ENCODE peak calls at places on chromosome 20, in ten cellular contexts. T is mucosa of descending colon; P is bronchial epithelial cell; E is CD8-positive, alpha-beta T cell; J is fibroblast of the aortic adventitia; I is epithelial cell of esophagus; F is lower leg skin; Z is GM12878; G is OCI-LY7; D is heart right ventricle. H is an unnamed sample.

GRCh38 chr20:16472045-16472872 is 101.0 kb downstream of the KIF16B start:
- DNase-seq in P (peak), G (no peak), Z (no peak), T (no peak), J (peak), D (no peak), I (peak), F (no peak), E (no peak), H (no peak)

GRCh38 chr20:57710841-57711240 is 1.0 kb upstream of the PMEPA1 start:
- DNase-seq in J (no peak), P (no peak), Z (no peak), I (no peak), T (no peak), G (no peak), F (no peak), D (no peak), E (no peak), H (no peak)

GRCh38 chr20:53091789-53092188 is 119.6 kb downstream of the TSHZ2 start:
- DNase-seq in J (no peak), P (no peak), E (no peak), F (no peak), Z (no peak), G (no peak), T (no peak), I (no peak), D (no peak), H (no peak)

GRCh38 chr20:22679197-22679596 is 94.8 kb upstream of the FOXA2 start:
- DNase-seq in J (no peak), D (no peak), E (no peak), F (no peak), I (no peak), Z (no peak), T (no peak), G (no peak), P (no peak), H (no peak)

GRCh38 chr20:10823585-10823984 is 149.8 kb upstream of the JAG1 start:
- DNase-seq in T (no peak), J (no peak), D (no peak), F (no peak), E (no peak), I (no peak), P (no peak), Z (no peak), G (no peak), H (no peak)

GRCh38 chr20:10924628-10925266 is 250.9 kb upstream of the JAG1 start:
- DNase-seq in T (no peak), P (peak), D (no peak), G (no peak), J (peak), Z (no peak), I (peak), E (no peak), F (no peak), H (no peak)

GRCh38 chr20:25623225-25623735 is 534 bp downstream of the NANP start:
- DNase-seq in P (no peak), E (peak), J (no peak), F (no peak), Z (peak), D (peak), G (peak), I (no peak), T (peak), H (no peak)

GRCh38 chr20:40276291-40276690 is 412.7 kb downstream of the MAFB start:
- DNase-seq in E (no peak), I (no peak), Z (no peak), D (peak), T (no peak), G (no peak), J (peak), P (no peak), F (peak), H (no peak)

GRCh38 chr20:24318569-24319352 is 150.7 kb upstream of the SYNDIG1 start:
- DNase-seq in E (no peak), G (no peak), D (no peak), T (no peak), J (no peak), I (peak), Z (no peak), P (no peak), F (no peak), H (no peak)

GRCh38 chr20:49612127-49612738 is 44.3 kb upstream of the PTGIS start:
- DNase-seq in E (no peak), P (no peak), Z (no peak), D (peak), I (no peak), T (no peak), J (no peak), F (no peak), G (no peak), H (no peak)

GRCh38 chr20:14992961-14993360 is 655.5 kb upstream of the FLRT3 start:
- DNase-seq in T (no peak), J (peak), D (no peak), P (peak), Z (no peak), I (no peak), F (no peak), G (no peak), E (no peak), H (no peak)

GRCh38 chr20:63740070-63740500 is 509 bp downstream of the SLC2A4RG start:
- DNase-seq in P (no peak), F (no peak), G (peak), I (peak), D (peak), E (peak), Z (no peak), J (peak), T (peak), H (no peak)

GRCh38 chr20:35122787-35123405 is 24.2 kb downstream of the EDEM2 start:
- DNase-seq in I (no peak), G (no peak), J (no peak), Z (no peak), E (no peak), T (no peak), P (no peak), D (no peak), F (no peak), H (no peak)

GRCh38 chr20:12130781-12131180 is 213.1 kb downstream of the BTBD3 start:
- DNase-seq in G (no peak), I (no peak), J (peak), D (no peak), P (no peak), T (no peak), F (no peak), Z (no peak), E (no peak), H (no peak)

GRCh38 chr20:58719258-58719657 is 26.7 kb downstream of the NPEPL1 start:
- DNase-seq in I (no peak), Z (no peak), J (no peak), G (no peak), F (peak), P (no peak), T (no peak), D (no peak), E (no peak), H (no peak)

GRCh38 chr20:62755817-62756724 is 40.2 kb upstream of the MRGBP start:
- DNase-seq in J (peak), G (no peak), Z (no peak), F (no peak), I (no peak), P (no peak), E (no peak), D (peak), T (peak), H (no peak)

GRCh38 chr20:32457476-32457986 is 99.4 kb downstream of the ASXL1 start:
- DNase-seq in E (no peak), J (peak), P (peak), Z (no peak), F (no peak), D (peak), T (peak), G (no peak), I (peak), H (no peak)

GRCh38 chr20:46312075-46312944 is 4.0 kb upstream of the CDH22 start:
- DNase-seq in D (no peak), F (no peak), T (no peak), P (no peak), E (no peak), I (no peak), J (no peak), Z (no peak), G (no peak), H (no peak)
- H3K4me3 ChIP-seq in D (no peak), F (no peak), T (no peak), P (no peak), E (no peak), I (no peak), J (no peak), Z (no peak), G (no peak), H (peak)

GRCh38 chr20:45892828-45893500 is 1.8 kb downstream of the CTSA start:
- DNase-seq in P (peak), E (peak), Z (no peak), T (peak), J (no peak), G (no peak), D (no peak), I (peak), F (no peak), H (no peak)

GRCh38 chr20:45897289-45897688 is 6.2 kb downstream of the CTSA start:
- DNase-seq in D (no peak), I (no peak), P (no peak), T (no peak), F (no peak), J (no peak), E (no peak), G (no peak), Z (no peak), H (no peak)

GRCh38 chr20:45893831-45894230 is 2.7 kb downstream of the CTSA start:
- DNase-seq in I (no peak), D (no peak), F (no peak), G (no peak), Z (no peak), T (no peak), J (no peak), E (no peak), P (no peak), H (no peak)

GRCh38 chr20:45896641-45897161 is 5.6 kb downstream of the CTSA start:
- DNase-seq in P (no peak), D (no peak), T (no peak), G (no peak), I (no peak), E (no peak), Z (no peak), J (no peak), F (no peak), H (no peak)

DNA sequence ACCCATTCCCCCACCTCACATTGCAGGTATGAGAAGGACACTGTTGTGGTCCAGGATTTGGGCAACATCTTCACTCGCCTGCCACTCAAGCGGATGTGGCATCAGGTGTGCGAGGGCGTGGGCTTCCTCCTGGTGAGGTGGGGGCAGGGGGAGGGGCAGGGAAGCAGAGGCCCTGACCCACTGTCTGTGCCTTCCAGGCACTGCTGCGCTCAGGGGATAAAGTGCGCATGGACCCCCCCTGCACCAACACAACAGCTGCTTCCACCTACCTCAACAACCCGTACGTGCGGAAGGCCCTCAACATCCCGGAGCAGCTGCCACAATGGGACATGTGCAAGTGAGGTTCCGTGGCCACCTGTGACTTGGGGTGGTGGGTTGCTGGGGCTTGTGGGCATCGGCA is 3.7 kb downstream of the CTSA start:
- DNase-seq in P (no peak), I (no peak), D (no peak), E (no peak), F (no peak), Z (no peak), G (no peak), T (no peak), J (no peak), H (no peak)
- H3K4me3 ChIP-seq in P (no peak), I (no peak), D (no peak), E (no peak), F (no peak), Z (no peak), G (no peak), T (no peak), J (no peak), H (no peak)

GRCh38 chr20:45300961-45301360 is 5.7 kb upstream of the RBPJL start:
- DNase-seq in I (peak), Z (no peak), D (no peak), J (no peak), F (no peak), P (peak), E (no peak), G (peak), T (no peak), H (no peak)
- H3K4me3 ChIP-seq in I (no peak), Z (no peak), D (no peak), J (no peak), F (no peak), P (no peak), E (no peak), G (no peak), T (no peak), H (no peak)

GRCh38 chr20:1186367-1186991 is 1.7 kb upstream of the TMEM74B start:
- DNase-seq in F (no peak), D (no peak), P (no peak), I (no peak), Z (no peak), E (no peak), J (no peak), G (no peak), T (no peak), H (no peak)

GRCh38 chr20:1184638-1185315 is at the start of gene TMEM74B:
- DNase-seq in F (no peak), P (no peak), T (no peak), E (no peak), J (no peak), Z (no peak), D (no peak), I (peak), G (no peak), H (no peak)

GRCh38 chr20:1185316-1185741 is 548 bp upstream of the TMEM74B start:
- DNase-seq in J (no peak), P (no peak), Z (no peak), G (no peak), F (no peak), E (no peak), I (peak), D (peak), T (peak), H (no peak)

GRCh38 chr20:1184260-1184637 is 532 bp downstream of the TMEM74B start:
- DNase-seq in P (no peak), G (no peak), E (no peak), I (no peak), T (no peak), D (no peak), F (no peak), Z (no peak), J (no peak), H (no peak)

GRCh38 chr20:1185781-1186334 is 1.1 kb upstream of the TMEM74B start:
- DNase-seq in E (no peak), F (no peak), I (peak), T (peak), J (peak), P (peak), G (peak), Z (no peak), D (peak), H (no peak)
- H3K4me3 ChIP-seq in E (no peak), F (no peak), I (peak), T (no peak), J (no peak), P (peak), G (no peak), Z (no peak), D (peak), H (peak)

GRCh38 chr20:19241440-19241839 is 29.0 kb downstream of the SLC24A3 start:
- DNase-seq in G (no peak), E (no peak), T (no peak), Z (no peak), I (no peak), F (no peak), P (no peak), D (no peak), J (no peak), H (no peak)

GRCh38 chr20:19249515-19249914 is 37.1 kb downstream of the SLC24A3 start:
- DNase-seq in D (no peak), P (peak), I (peak), G (no peak), E (no peak), F (no peak), Z (no peak), J (no peak), T (no peak), H (no peak)

GRCh38 chr20:19244291-19244690 is 31.8 kb downstream of the SLC24A3 start:
- DNase-seq in T (no peak), I (no peak), P (no peak), E (no peak), D (no peak), F (no peak), J (no peak), Z (no peak), G (no peak), H (no peak)
- H3K4me3 ChIP-seq in T (no peak), I (no peak), P (no peak), E (no peak), D (no peak), F (no peak), J (no peak), Z (no peak), G (no peak), H (no peak)

H was measured in tibial nerve.